ENCODE peak calls at places on chromosomes 16 and 17, in ten cellular contexts. S is activated naive CD4-positive, alpha-beta T cell treated with anti-CD3 and anti-CD28 coated beads, Interleukin-2, amount 50 U/mL, for 72 hours; K is HepG2; F is activated CD8-positive, alpha-beta memory T cell treated with anti-CD3 and anti-CD28 coated beads, Interleukin-2, amount 10 ng/mL, durations not matched to agents 7 days and 5 days; O is activated CD8-positive, alpha-beta T cell treated with anti-CD3 and anti-CD28 coated beads for 36 hours; D is PC-3; B is right cardiac atrium; J is activated naive CD8-positive, alpha-beta T cell treated with anti-CD3 and anti-CD28 coated beads, Interleukin-2, amount 10 ng/mL, durations not matched to agents 7 days and 5 days; L is RWPE2; E is heart right ventricle. N is an unnamed sample.

GRCh38 chr17:76921340-76922036 is 53.3 kb downstream of the MGAT5B start:
- ATAC-seq in S (no peak), K (no peak), F (no peak), O (no peak), D (no peak), B (no peak), J (no peak), L (no peak), E (no peak), N (no peak)

GRCh38 chr16:414395-415169 is 10.9 kb upstream of the RAB11FIP3 start:
- ATAC-seq in S (no peak), K (peak; percentile 37), F (no peak), O (no peak), D (no peak), B (no peak), J (no peak), L (peak; percentile 28), E (no peak), N (peak; percentile 14)

GRCh38 chr16:85136213-85136704 is 24.0 kb upstream of the CIBAR2 start:
- ATAC-seq in S (no peak), K (peak; percentile 22), F (no peak), O (peak; percentile 24), D (no peak), B (peak; percentile 2), J (no peak), L (no peak), E (peak; percentile 13), N (no peak)

GRCh38 chr17:40349477-40350409 is 14.8 kb downstream of the GJD3 start:
- ATAC-seq in S (no peak), K (no peak), F (no peak), O (no peak), D (peak; percentile 8), B (peak; percentile 7), J (no peak), L (peak; percentile 82), E (no peak), N (peak; percentile 62)

GRCh38 chr16:48963901-48964615 is 317.6 kb downstream of the CBLN1 start:
- ATAC-seq in S (no peak), K (no peak), F (no peak), O (no peak), D (peak; percentile 79), B (no peak), J (no peak), L (peak; percentile 96), E (no peak), N (no peak)

GRCh38 chr17:81868674-81869220 is 2.4 kb downstream of the ARHGDIA start:
- ATAC-seq in S (no peak), K (peak; percentile 13), F (no peak), O (no peak), D (peak; percentile 24), B (no peak), J (no peak), L (peak; percentile 36), E (no peak), N (peak; percentile 1)

GRCh38 chr17:5951912-5952311 is 118.3 kb upstream of the WSCD1 start:
- ATAC-seq in S (no peak), K (no peak), F (no peak), O (no peak), D (no peak), B (no peak), J (no peak), L (no peak), E (no peak), N (no peak)

GRCh38 chr16:53055603-53056527 is 1.1 kb downstream of the CHD9 start:
- ATAC-seq in S (no peak), K (peak; percentile 13), F (no peak), O (no peak), D (peak; percentile 9), B (peak; percentile 35), J (no peak), L (no peak), E (peak; percentile 46), N (no peak)

GRCh38 chr16:35510701-35511100 is 2051.3 kb downstream of the TP53TG3F start:
- ATAC-seq in S (no peak), K (no peak), F (no peak), O (no peak), D (no peak), B (no peak), J (no peak), L (no peak), E (no peak), N (no peak)

GRCh38 chr16:9489823-9490467 is 398.5 kb downstream of the HAPSTR1 start:
- ATAC-seq in S (no peak), K (no peak), F (no peak), O (no peak), D (no peak), B (peak; percentile 93), J (no peak), L (no peak), E (peak; percentile 55), N (no peak)

GRCh38 chr17:41483991-41484826 is 3.3 kb upstream of the KRT35 start:
- ATAC-seq in S (no peak), K (no peak), F (no peak), O (no peak), D (peak; percentile 87), B (no peak), J (no peak), L (no peak), E (no peak), N (no peak)

GRCh38 chr16:68257251-68257905 is 6.9 kb upstream of the SLC7A6 start:
- ATAC-seq in S (no peak), K (peak; percentile 8), F (no peak), O (no peak), D (peak; percentile 4), B (no peak), J (no peak), L (no peak), E (no peak), N (peak; percentile 68)

GRCh38 chr16:20944861-20945390 is 44.4 kb downstream of the LYRM1 start:
- ATAC-seq in S (peak; percentile 78), K (peak; percentile 40), F (peak; percentile 79), O (peak; percentile 87), D (peak; percentile 43), B (no peak), J (peak; percentile 81), L (peak; percentile 45), E (peak; percentile 34), N (peak; percentile 35)

GRCh38 chr17:10200016-10200415 is 1.6 kb upstream of the GAS7 start:
- ATAC-seq in S (no peak), K (no peak), F (no peak), O (no peak), D (no peak), B (no peak), J (no peak), L (no peak), E (no peak), N (peak; percentile 80)

GRCh38 chr17:78325076-78325712 is 34.7 kb downstream of the SOCS3 start:
- ATAC-seq in S (no peak), K (peak; percentile 58), F (no peak), O (no peak), D (no peak), B (peak; percentile 62), J (no peak), L (no peak), E (peak; percentile 6), N (peak; percentile 55)

GRCh38 chr16:533391-534088 is 6.0 kb downstream of the CAPN15 start:
- ATAC-seq in S (no peak), K (peak; percentile 88), F (no peak), O (no peak), D (no peak), B (no peak), J (no peak), L (no peak), E (no peak), N (no peak)

GRCh38 chr17:70132505-70132904 is 36.8 kb upstream of the KCNJ2 start:
- ATAC-seq in S (no peak), K (no peak), F (no peak), O (no peak), D (no peak), B (no peak), J (no peak), L (no peak), E (no peak), N (no peak)

GRCh38 chr16:69351309-69352027 is at the start of gene TMED6:
- ATAC-seq in S (no peak), K (peak; percentile 93), F (no peak), O (no peak), D (no peak), B (no peak), J (no peak), L (no peak), E (no peak), N (no peak)

GRCh38 chr17:68133370-68134045 is 98.0 kb downstream of the KPNA2 start:
- ATAC-seq in S (no peak), K (peak; percentile 78), F (peak; percentile 16), O (no peak), D (no peak), B (peak; percentile 83), J (no peak), L (no peak), E (peak; percentile 53), N (peak; percentile 15)

GRCh38 chr17:75876938-75877751 is 1.2 kb downstream of the TRIM47 start:
- ATAC-seq in S (peak; percentile 33), K (peak; percentile 12), F (peak; percentile 6), O (peak; percentile 15), D (peak; percentile 42), B (peak; percentile 72), J (no peak), L (peak; percentile 23), E (peak; percentile 66), N (peak; percentile 7)

GRCh38 chr17:13793951-13794350 is 192.2 kb upstream of the HS3ST3A1 start:
- ATAC-seq in S (no peak), K (no peak), F (no peak), O (no peak), D (no peak), B (no peak), J (no peak), L (no peak), E (no peak), N (no peak)